ENCODE peak calls at places on chromosomes 2 and 18, in five cellular contexts. I, L, U, K and R are unnamed samples.

GRCh38 chr2:124816007-124816406 is 790.9 kb downstream of the CNTNAP5 start:
- DNase-seq in I (no peak), L (no peak), U (no peak), K (no peak), R (no peak)

GRCh38 chr2:39050109-39050508 is 70.7 kb downstream of the SOS1 start:
- DNase-seq in I (no peak), L (no peak), U (peak), K (no peak), R (no peak)

GRCh38 chr18:48788378-48788777 is 162.4 kb downstream of the SMAD7 start:
- DNase-seq in I (no peak), L (no peak), U (no peak), K (no peak), R (no peak)

GRCh38 chr18:55897101-55897500 is 309.1 kb upstream of the TCF4 start:
- DNase-seq in I (no peak), L (no peak), U (no peak), K (no peak), R (no peak)

GRCh38 chr2:223096571-223096970 is 44.6 kb downstream of the KCNE4 start:
- DNase-seq in I (no peak), L (no peak), U (peak), K (no peak), R (no peak)

GRCh38 chr2:216235896-216236295 is 126.7 kb downstream of the XRCC5 start:
- DNase-seq in I (no peak), L (no peak), U (no peak), K (no peak), R (no peak)

GRCh38 chr2:12478151-12479041 is 238.3 kb upstream of the TRIB2 start:
- DNase-seq in I (no peak), L (no peak), U (peak), K (no peak), R (no peak)

GRCh38 chr2:160220545-160221009 is 20.5 kb upstream of the ITGB6 start:
- DNase-seq in I (no peak), L (no peak), U (no peak), K (no peak), R (peak)

GRCh38 chr2:207165121-207166038 is at the start of gene KLF7:
- DNase-seq in I (peak), L (no peak), U (peak), K (peak), R (peak)

GRCh38 chr18:8717011-8717770 is 11.8 kb downstream of the MTCL1 start:
- DNase-seq in I (no peak), L (no peak), U (no peak), K (no peak), R (no peak)

GRCh38 chr2:191935247-191935646 is 88.4 kb upstream of the CAVIN2 start:
- DNase-seq in I (no peak), L (no peak), U (no peak), K (no peak), R (no peak)

GRCh38 chr2:241094172-241094571 is 7.9 kb downstream of the MTERF4 start:
- DNase-seq in I (no peak), L (no peak), U (no peak), K (no peak), R (no peak)

GRCh38 chr2:172848549-172848948 is 112.9 kb downstream of the RAPGEF4 start:
- DNase-seq in I (no peak), L (no peak), U (no peak), K (peak), R (no peak)

GRCh38 chr18:26999797-27000196 is 134.3 kb upstream of the AQP4 start:
- DNase-seq in I (no peak), L (no peak), U (no peak), K (no peak), R (no peak)

GRCh38 chr18:27005589-27005988 is 140.1 kb upstream of the AQP4 start:
- DNase-seq in I (no peak), L (no peak), U (no peak), K (no peak), R (peak)

GRCh38 chr18:27008575-27008974 is 143.1 kb upstream of the AQP4 start:
- DNase-seq in I (no peak), L (no peak), U (no peak), K (no peak), R (no peak)

GRCh38 chr18:27007880-27008279 is 142.4 kb upstream of the AQP4 start:
- DNase-seq in I (no peak), L (no peak), U (no peak), K (no peak), R (no peak)

DNA sequence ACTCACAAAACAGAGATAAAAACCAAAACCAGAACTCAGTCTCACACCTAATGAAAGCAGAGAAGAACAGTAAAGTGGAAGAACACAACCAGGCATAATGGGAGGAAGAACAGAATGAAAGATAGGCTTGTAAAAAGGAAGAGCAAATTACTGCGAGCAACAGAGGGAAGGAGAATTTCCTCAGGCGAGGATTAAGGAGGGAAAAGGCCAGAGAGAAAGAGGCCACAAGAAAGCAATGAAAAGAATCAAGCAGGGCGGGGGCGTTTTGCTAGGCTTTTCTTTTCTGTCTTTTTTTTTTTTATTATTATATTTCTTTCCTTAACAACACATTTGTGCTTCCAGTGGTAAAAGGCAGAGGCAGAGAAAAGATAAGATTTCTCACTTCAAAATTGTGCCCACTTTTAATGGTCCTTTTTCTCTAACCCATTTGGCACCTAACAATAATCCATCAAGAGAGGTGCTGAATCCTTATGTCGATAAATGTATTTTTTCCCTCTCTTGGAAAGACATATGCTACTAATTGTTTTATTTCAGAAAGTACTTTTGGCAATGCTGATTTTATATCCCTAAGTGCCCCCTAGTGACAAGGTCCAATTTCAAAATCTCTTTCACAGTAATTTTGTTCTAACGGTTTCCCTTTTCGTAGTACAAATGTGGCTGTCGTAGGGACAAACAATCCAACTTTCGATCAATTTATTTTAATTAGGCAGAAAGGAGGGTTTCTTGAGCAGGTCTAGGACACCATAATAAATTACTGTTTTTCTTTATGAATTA is 138.7 kb upstream of the AQP4 start:
- DNase-seq in I (no peak), L (no peak), U (no peak), K (no peak), R (peak)
- TF ChIP-seq CTCF in I (peak), L (peak), U (no peak), K (peak), R (peak)

GRCh38 chr2:47660167-47660566 is 122.8 kb upstream of the MSH6 start:
- DNase-seq in I (no peak), L (no peak), U (no peak), K (no peak), R (no peak)
- H3K4me3 ChIP-seq in I (no peak), L (no peak), U (no peak), K (no peak), R (no peak)

DNA sequence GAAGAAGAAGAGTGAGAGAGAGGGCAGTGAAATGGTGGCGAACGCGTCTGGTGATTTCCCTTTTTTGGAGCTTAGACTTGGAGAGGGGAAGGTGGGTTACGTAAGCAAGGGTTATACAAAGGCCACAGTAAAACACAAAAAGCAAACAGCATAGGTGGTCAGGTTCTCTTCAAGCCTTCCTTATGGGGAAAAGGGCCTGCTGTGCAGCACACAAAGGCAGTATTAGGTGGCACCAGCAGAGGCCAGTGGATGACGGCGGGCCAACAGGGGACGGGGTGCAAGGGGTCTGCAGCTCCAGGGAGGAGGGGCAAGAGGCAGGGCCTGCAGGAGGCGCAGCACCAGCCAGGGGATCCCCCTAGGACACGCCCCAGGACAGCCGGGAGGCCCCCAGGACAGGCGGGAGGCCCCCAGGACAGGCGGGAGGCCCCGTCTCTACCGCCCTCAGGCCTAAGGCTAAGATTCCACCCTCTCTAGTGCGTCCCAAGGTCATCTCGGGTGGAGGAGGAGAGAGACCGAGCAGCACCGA is 32.6 kb upstream of the NPC1 start:
- DNase-seq in I (no peak), L (no peak), U (no peak), K (no peak), R (peak)
- TF ChIP-seq CTCF in I (no peak), L (no peak), U (no peak), K (no peak), R (no peak)

DNA sequence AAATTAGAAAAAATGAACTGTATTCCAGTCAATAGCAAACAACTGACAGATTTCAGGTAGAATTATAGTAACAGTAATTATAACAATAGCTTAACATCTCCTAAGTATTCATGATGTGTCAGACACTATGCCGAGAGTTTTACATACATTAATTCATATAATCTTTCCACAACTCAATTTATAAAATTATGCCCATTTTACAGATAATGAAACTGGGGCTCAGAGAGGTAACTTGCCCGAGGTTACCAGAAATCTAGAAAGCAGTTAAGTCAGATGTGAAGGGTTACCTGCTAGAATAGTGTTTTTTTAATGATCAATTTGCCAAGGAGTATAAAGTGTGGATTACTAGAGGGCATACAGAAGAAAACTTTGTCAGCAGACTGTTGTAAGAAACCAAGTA is 12.2 kb downstream of the NBAS start:
- DNase-seq in I (no peak), L (no peak), U (no peak), K (no peak), R (no peak)
- H3K4me3 ChIP-seq in I (no peak), L (no peak), U (no peak), K (no peak), R (no peak)

DNA sequence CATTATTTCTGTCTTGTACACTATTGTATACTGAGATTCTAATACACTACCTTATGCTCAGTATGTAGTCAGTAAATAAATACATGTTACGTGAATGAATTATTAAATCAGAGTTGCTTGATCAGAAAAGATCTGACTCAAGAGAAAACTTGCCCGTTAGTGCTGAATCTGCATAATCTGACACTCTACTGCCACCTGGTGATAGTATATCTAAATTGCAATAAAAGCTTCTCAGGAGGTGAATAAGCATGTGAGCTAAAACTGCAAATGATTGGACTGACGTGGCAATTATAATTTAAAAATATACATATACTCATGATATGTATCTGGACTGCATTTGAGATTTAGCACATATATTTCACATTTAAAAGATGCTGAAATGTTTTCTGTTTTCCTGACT is 70.4 kb downstream of the KIAA1328 start:
- DNase-seq in I (no peak), L (peak), U (peak), K (no peak), R (peak)
- TF ChIP-seq CTCF in I (no peak), L (peak), U (peak), K (no peak), R (peak)